ENCODE peak calls at places on chromosomes 16 and 17, in four cellular contexts. Y is K562, Z is HepG2, P is GM12878. A is an unnamed sample.

GRCh38 chr17:83099570-83100181 is 20.3 kb downstream of the METRNL start:
- DNase-seq in Y (no peak), Z (no peak), P (no peak), A (no peak)

GRCh38 chr16:3720418-3720817 is 3.1 kb upstream of the TRAP1 start:
- DNase-seq in Y (no peak), Z (no peak), P (no peak), A (no peak)

GRCh38 chr16:67108931-67109406 is 772 bp upstream of the PHAF1 start:
- DNase-seq in Y (no peak), Z (no peak), P (no peak), A (no peak)

GRCh38 chr17:81914103-81914850 is 3.1 kb upstream of the PCYT2 start:
- DNase-seq in Y (no peak), Z (no peak), P (no peak), A (no peak)

GRCh38 chr17:31548709-31549108 is 157.2 kb downstream of the RAB11FIP4 start:
- DNase-seq in Y (peak), Z (no peak), P (no peak), A (no peak)

GRCh38 chr17:78716814-78717393 is 65.2 kb downstream of the CYTH1 start:
- DNase-seq in Y (no peak), Z (no peak), P (no peak), A (no peak)

GRCh38 chr17:67276075-67276474 is 31.1 kb upstream of the HELZ start:
- DNase-seq in Y (no peak), Z (peak), P (no peak), A (peak)

GRCh38 chr16:71373073-71373472 is 14.6 kb downstream of the CALB2 start:
- DNase-seq in Y (no peak), Z (no peak), P (no peak), A (no peak)

GRCh38 chr17:73232587-73233373 is 28.9 kb downstream of the CPSF4L start:
- DNase-seq in Y (no peak), Z (no peak), P (no peak), A (peak)

GRCh38 chr17:40295471-40296457 is 8.1 kb downstream of the CDC6 start:
- DNase-seq in Y (no peak), Z (no peak), P (no peak), A (no peak)

GRCh38 chr17:64213995-64214507 is 49.0 kb downstream of the TEX2 start:
- DNase-seq in Y (peak), Z (no peak), P (no peak), A (no peak)

GRCh38 chr17:11996722-11997146 is 541 bp downstream of the ZNF18 start:
- DNase-seq in Y (no peak), Z (peak), P (peak), A (no peak)

GRCh38 chr16:65876624-65877023 is 489.9 kb upstream of the CDH5 start:
- DNase-seq in Y (no peak), Z (no peak), P (no peak), A (no peak)

GRCh38 chr16:71943887-71944286 is 48.6 kb downstream of the IST1 start:
- DNase-seq in Y (no peak), Z (no peak), P (no peak), A (no peak)

GRCh38 chr16:86649875-86650274 is 71.5 kb downstream of the FOXL1 start:
- DNase-seq in Y (no peak), Z (no peak), P (no peak), A (no peak)

GRCh38 chr17:76054112-76054476 is 18.2 kb downstream of the SRP68 start:
- DNase-seq in Y (no peak), Z (no peak), P (no peak), A (no peak)

GRCh38 chr17:77356690-77357201 is 216.0 kb downstream of the SEC14L1 start:
- DNase-seq in Y (no peak), Z (no peak), P (no peak), A (no peak)

GRCh38 chr17:2344528-2344927 is 7.2 kb downstream of the SGSM2 start:
- DNase-seq in Y (no peak), Z (no peak), P (no peak), A (no peak)

GRCh38 chr16:68047987-68048386 is 24.9 kb downstream of the DUS2 start:
- DNase-seq in Y (no peak), Z (peak), P (no peak), A (no peak)

GRCh38 chr17:7098802-7099459 is 15.7 kb downstream of the ASGR2 start:
- DNase-seq in Y (no peak), Z (no peak), P (no peak), A (no peak)

GRCh38 chr17:77606146-77606864 is 352.2 kb upstream of the TNRC6C start:
- DNase-seq in Y (no peak), Z (no peak), P (no peak), A (no peak)

GRCh38 chr17:48498168-48498840 is 32.5 kb downstream of the HOXB1 start:
- DNase-seq in Y (no peak), Z (no peak), P (no peak), A (no peak)

GRCh38 chr17:67477687-67478086 is 100.6 kb downstream of the PITPNC1 start:
- DNase-seq in Y (no peak), Z (no peak), P (no peak), A (no peak)

GRCh38 chr16:7744546-7745294 is 412.1 kb downstream of the RBFOX1 start:
- DNase-seq in Y (no peak), Z (no peak), P (no peak), A (no peak)

GRCh38 chr16:23847938-23848337 is 12.2 kb downstream of the PRKCB start:
- DNase-seq in Y (no peak), Z (no peak), P (no peak), A (no peak)

DNA sequence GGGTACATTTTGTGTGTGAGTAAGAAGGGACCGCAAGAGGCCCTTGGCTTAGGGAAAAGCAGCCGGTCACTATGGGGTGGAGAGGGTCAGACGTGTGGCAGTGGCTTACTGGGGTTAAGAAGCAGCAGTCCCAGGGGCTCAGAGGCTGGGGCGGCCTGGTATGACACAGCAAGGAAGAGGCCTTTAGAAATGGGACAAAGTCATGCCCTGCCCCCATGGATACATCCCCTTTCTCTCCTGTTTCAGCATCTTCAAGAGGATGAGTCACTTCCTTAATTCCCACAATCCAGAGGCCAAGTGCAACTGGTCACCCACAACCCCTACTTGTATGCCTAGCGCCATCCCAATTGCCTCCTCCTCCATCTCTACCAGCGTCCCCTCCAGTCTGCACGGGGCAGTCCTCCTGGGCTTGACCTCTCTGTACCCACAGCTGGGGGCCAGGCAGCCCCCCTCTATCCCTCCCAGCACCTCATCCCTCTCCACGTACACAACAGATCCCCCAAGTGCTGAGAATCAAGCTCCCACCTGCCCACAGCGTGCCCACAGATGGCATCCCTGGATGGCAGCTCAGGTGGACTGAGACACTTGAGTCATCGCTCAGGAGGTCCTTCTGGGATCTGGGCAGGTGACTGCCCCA is 6.9 kb upstream of the EFTUD2 start:
- DNase-seq in Y (no peak), Z (no peak), P (no peak), A (no peak)
- TF ChIP-seq TCF7 in Y (no peak), Z (no peak), P (no peak), A (no peak)

GRCh38 chr17:38870259-38871165 is 654 bp downstream of the LASP1 start:
- DNase-seq in Y (peak), Z (peak), P (no peak), A (peak)
- TF ChIP-seq TCF7 in Y (peak), Z (no peak), P (no peak), A (no peak)

GRCh38 chr16:88703486-88704309 is 2.5 kb downstream of the RNF166 start:
- DNase-seq in Y (no peak), Z (no peak), P (no peak), A (no peak)
- TF ChIP-seq TCF7 in Y (no peak), Z (no peak), P (no peak), A (no peak)

GRCh38 chr16:78180349-78180748 is 80.9 kb downstream of the WWOX start:
- DNase-seq in Y (no peak), Z (no peak), P (no peak), A (no peak)

GRCh38 chr16:78183437-78183836 is 84.0 kb downstream of the WWOX start:
- DNase-seq in Y (no peak), Z (no peak), P (no peak), A (no peak)

GRCh38 chr16:78184554-78185183 is 85.2 kb downstream of the WWOX start:
- DNase-seq in Y (no peak), Z (peak), P (no peak), A (no peak)

GRCh38 chr16:78179666-78180065 is 80.2 kb downstream of the WWOX start:
- DNase-seq in Y (no peak), Z (peak), P (no peak), A (no peak)

GRCh38 chr16:78183886-78184553 is 84.6 kb downstream of the WWOX start:
- DNase-seq in Y (no peak), Z (no peak), P (no peak), A (no peak)
- TF ChIP-seq TCF7 in Y (no peak), Z (no peak), P (no peak), A (no peak)

GRCh38 chr17:34321981-34322380 is 2.7 kb downstream of the CCL8 start:
- DNase-seq in Y (no peak), Z (no peak), P (no peak), A (no peak)
- TF ChIP-seq TCF7 in Y (no peak), Z (no peak), P (no peak), A (no peak)

DNA sequence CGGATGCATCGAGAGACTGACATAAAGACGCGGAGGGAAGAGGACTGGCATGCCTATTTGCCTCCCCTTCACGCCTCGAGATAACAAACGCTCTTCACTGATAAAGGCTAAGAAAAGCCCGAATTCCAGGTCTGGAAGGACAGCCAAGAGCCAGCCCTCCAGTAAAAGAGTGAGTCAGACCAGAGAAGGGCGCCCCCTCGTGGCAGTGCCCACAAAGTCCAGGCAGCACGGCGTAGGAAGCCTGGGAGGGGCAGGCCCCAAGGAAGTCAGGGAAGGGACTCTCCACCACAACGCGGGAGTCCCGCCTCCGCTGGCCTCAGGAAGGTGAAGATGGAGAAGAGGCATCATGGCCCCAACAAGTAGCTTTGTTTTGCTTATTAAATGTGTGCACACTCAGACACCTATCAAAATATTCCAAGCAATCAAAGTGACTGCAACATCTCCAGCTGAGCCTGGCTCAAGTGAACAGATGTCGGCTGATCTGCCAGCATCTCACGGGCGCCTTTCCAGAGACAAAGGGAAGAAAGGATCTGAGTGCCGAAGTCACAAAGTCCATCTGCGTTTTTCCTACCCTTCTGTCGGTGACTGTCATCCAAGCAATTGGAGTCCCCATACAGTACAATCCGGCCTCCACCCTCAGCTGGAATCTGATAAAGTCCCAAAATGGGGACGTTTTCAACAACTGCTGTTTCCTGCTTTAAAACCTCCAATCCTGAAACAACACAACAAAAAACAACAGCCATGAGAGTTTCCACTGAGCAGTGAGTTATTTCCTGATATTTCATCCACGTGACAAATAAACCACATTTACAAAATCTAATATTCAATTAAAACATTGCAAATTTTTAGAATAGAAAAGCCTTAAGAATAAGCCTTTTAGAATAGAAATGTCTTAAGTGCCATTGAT is 20.4 kb upstream of the SLC38A8 start:
- DNase-seq in Y (peak), Z (peak), P (no peak), A (peak)
- TF ChIP-seq TCF7 in Y (no peak), Z (no peak), P (no peak), A (no peak)

A was measured in WTC11.